ENCODE peak calls at places on chromosomes 4 and X, in four cellular contexts. J is HepG2, W is K562, I is GM12878. T is an unnamed sample.

GRCh38 chrX:72693477-72693876 is 20.6 kb downstream of the PHKA1 start:
- DNase-seq in J (no peak), W (no peak), I (no peak), T (no peak)

GRCh38 chr4:22532896-22533295 is 17.0 kb upstream of the ADGRA3 start:
- DNase-seq in J (no peak), W (no peak), I (no peak), T (no peak)

GRCh38 chr4:183342541-183343533 is 20.6 kb upstream of the CLDN24 start:
- DNase-seq in J (no peak), W (no peak), I (no peak), T (no peak)

GRCh38 chr4:83889802-83890201 is 353.9 kb downstream of the GPAT3 start:
- DNase-seq in J (no peak), W (no peak), I (no peak), T (peak; percentile 2)

GRCh38 chr4:159071178-159071968 is 31.5 kb upstream of the RAPGEF2 start:
- DNase-seq in J (peak; percentile 74), W (no peak), I (no peak), T (no peak)

GRCh38 chrX:107574711-107575110 is 53.6 kb upstream of the PRPS1 start:
- DNase-seq in J (no peak), W (no peak), I (no peak), T (no peak)

GRCh38 chr4:38678078-38678477 is 14.1 kb downstream of the KLF3 start:
- DNase-seq in J (no peak), W (no peak), I (no peak), T (no peak)

GRCh38 chrX:27186671-27187070 is 276.5 kb downstream of the PPP4R3C start:
- DNase-seq in J (peak; percentile 13), W (peak; percentile 37), I (peak; percentile 0), T (no peak)

GRCh38 chrX:153504445-153505016 is 9.8 kb downstream of the BGN start:
- DNase-seq in J (no peak), W (peak; percentile 11), I (no peak), T (no peak)

GRCh38 chrX:64456828-64457227 is 61.6 kb upstream of the MTMR8 start:
- DNase-seq in J (no peak), W (no peak), I (no peak), T (no peak)

GRCh38 chrX:115011428-115011827 is 6.0 kb downstream of the IL13RA2 start:
- DNase-seq in J (no peak), W (no peak), I (no peak), T (no peak)

GRCh38 chr4:34293459-34293858 is 1950.9 kb downstream of the ARAP2 start:
- DNase-seq in J (no peak), W (no peak), I (no peak), T (no peak)

GRCh38 chr4:76733380-76733779 is 164.6 kb downstream of the SOWAHB start:
- DNase-seq in J (no peak), W (no peak), I (no peak), T (no peak)

GRCh38 chr4:38034986-38035882 is 75.0 kb downstream of the PTTG2 start:
- DNase-seq in J (peak; percentile 66), W (peak; percentile 67), I (no peak), T (peak; percentile 35)

GRCh38 chrX:2679534-2680485 is 11.3 kb upstream of the CD99 start:
- DNase-seq in J (no peak), W (peak; percentile 41), I (no peak), T (no peak)

GRCh38 chr4:76984788-76985211 is 35.2 kb downstream of the SEPTIN11 start:
- DNase-seq in J (peak; percentile 64), W (no peak), I (no peak), T (no peak)

GRCh38 chrX:130594453-130594916 is 192.7 kb downstream of the RBMX2 start:
- DNase-seq in J (no peak), W (peak; percentile 85), I (no peak), T (no peak)

GRCh38 chr4:86653237-86653865 is 59.2 kb downstream of the PTPN13 start:
- DNase-seq in J (peak; percentile 3), W (peak; percentile 53), I (no peak), T (no peak)

GRCh38 chrX:154383359-154384283 is 4.5 kb downstream of the EMD start:
- DNase-seq in J (no peak), W (no peak), I (no peak), T (no peak)

GRCh38 chrX:16867947-16868346 is 2.2 kb downstream of the RBBP7 start:
- DNase-seq in J (peak; percentile 38), W (no peak), I (no peak), T (no peak)

GRCh38 chr4:8319061-8319460 is 49.5 kb downstream of the HTRA3 start:
- DNase-seq in J (no peak), W (no peak), I (no peak), T (no peak)

GRCh38 chrX:23292979-23293651 is 41.5 kb upstream of the PTCHD1 start:
- DNase-seq in J (no peak), W (no peak), I (no peak), T (no peak)

GRCh38 chrX:153829549-153829798 is 870 bp downstream of the PDZD4 start:
- DNase-seq in J (no peak), W (no peak), I (no peak), T (no peak)

GRCh38 chr4:173747537-173748257 is 217.7 kb upstream of the HAND2 start:
- DNase-seq in J (no peak), W (no peak), I (no peak), T (no peak)

GRCh38 chrX:150700107-150700506 is 6.9 kb downstream of the MTMR1 start:
- DNase-seq in J (no peak), W (no peak), I (no peak), T (no peak)

GRCh38 chr4:7806724-7807123 is 132.9 kb downstream of the AFAP1 start:
- DNase-seq in J (no peak), W (no peak), I (no peak), T (no peak)

GRCh38 chr4:110164251-110164650 is 34.2 kb downstream of the ELOVL6 start:
- DNase-seq in J (no peak), W (no peak), I (no peak), T (no peak)

GRCh38 chr4:38189445-38189844 is 229.2 kb downstream of the PTTG2 start:
- DNase-seq in J (peak; percentile 65), W (peak; percentile 67), I (no peak), T (peak; percentile 74)

GRCh38 chrX:133910539-133910938 is 74.9 kb downstream of the GPC3 start:
- DNase-seq in J (no peak), W (no peak), I (no peak), T (no peak)

GRCh38 chrX:110282922-110283321 is 35.0 kb downstream of the AMMECR1 start:
- DNase-seq in J (no peak), W (no peak), I (no peak), T (no peak)

GRCh38 chrX:77275392-77275791 is 171.8 kb upstream of the FGF16 start:
- DNase-seq in J (no peak), W (no peak), I (no peak), T (no peak)

GRCh38 chr4:56026596-56026995 is 77.9 kb downstream of the CEP135 start:
- DNase-seq in J (no peak), W (no peak), I (no peak), T (peak; percentile 12)

GRCh38 chr4:70721747-70722146 is at the start of gene RUFY3:
- DNase-seq in J (no peak), W (peak; percentile 30), I (no peak), T (no peak)

GRCh38 chr4:123116412-123116811 is 194.0 kb upstream of the NUDT6 start:
- DNase-seq in J (peak; percentile 37), W (no peak), I (no peak), T (no peak)

GRCh38 chrX:2677764-2678163 is 13.3 kb upstream of the CD99 start:
- DNase-seq in J (no peak), W (peak; percentile 71), I (no peak), T (peak; percentile 88)

GRCh38 chr4:117640836-117641235 is 393.4 kb upstream of the NDST3 start:
- DNase-seq in J (no peak), W (no peak), I (no peak), T (no peak)

GRCh38 chrX:123581586-123581985 is 151.3 kb downstream of the THOC2 start:
- DNase-seq in J (no peak), W (no peak), I (no peak), T (no peak)

GRCh38 chr4:60757986-60758385 is 442.1 kb upstream of the ADGRL3 start:
- DNase-seq in J (no peak), W (no peak), I (no peak), T (no peak)

GRCh38 chr4:169244210-169244609 is 26.5 kb downstream of the SH3RF1 start:
- DNase-seq in J (no peak), W (no peak), I (no peak), T (no peak)

GRCh38 chr4:113828712-113829111 is 67.2 kb upstream of the CAMK2D start:
- DNase-seq in J (no peak), W (no peak), I (no peak), T (no peak)

GRCh38 chrX:12349201-12349600 is 210.9 kb downstream of the FRMPD4 start:
- DNase-seq in J (no peak), W (peak; percentile 1), I (no peak), T (no peak)
- TF ChIP-seq CHD2 in J (no peak), W (no peak), I (no peak), T (no peak)

DNA sequence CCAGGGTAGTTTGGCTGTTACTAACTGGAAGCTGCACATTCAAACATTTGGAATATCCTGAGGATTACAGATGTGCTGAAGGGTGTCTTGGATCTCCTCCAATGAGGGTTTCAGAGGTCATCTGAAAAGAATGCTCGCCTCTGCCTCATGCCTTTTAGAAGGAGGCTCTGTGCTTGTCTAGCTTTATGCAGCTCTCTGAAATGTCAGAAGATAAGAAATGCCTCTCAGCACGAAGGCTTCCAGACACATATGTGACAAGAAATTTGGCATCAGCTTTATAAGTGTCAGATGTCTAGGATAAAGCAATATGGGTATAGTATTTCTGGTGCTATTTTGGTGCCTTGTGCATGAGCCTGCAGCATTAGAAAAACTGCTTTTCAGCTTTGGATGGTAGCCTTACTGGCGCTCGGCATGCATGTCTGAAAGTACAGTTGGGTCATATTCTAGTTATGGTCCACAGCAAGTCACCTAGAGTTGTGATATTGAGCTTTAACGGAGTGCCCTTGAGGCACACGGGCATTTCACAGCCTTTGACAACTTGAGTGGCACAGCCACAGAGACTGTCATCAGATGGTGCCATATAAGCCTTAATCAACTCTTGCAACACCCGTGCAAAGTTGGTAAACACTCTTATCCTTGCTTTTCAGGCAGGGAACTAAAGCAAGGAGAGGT is 70.8 kb upstream of the PGRMC2 start:
- DNase-seq in J (no peak), W (peak; percentile 30), I (no peak), T (no peak)
- TF ChIP-seq CHD2 in J (no peak), W (no peak), I (no peak), T (no peak)

GRCh38 chr4:102441978-102442890 is 58.9 kb upstream of the NFKB1 start:
- DNase-seq in J (peak; percentile 90), W (no peak), I (no peak), T (no peak)
- TF ChIP-seq CHD2 in J (no peak), W (no peak), I (no peak), T (no peak)

GRCh38 chr4:177220376-177220775 is 89.3 kb upstream of the NEIL3 start:
- DNase-seq in J (no peak), W (no peak), I (no peak), T (no peak)

DNA sequence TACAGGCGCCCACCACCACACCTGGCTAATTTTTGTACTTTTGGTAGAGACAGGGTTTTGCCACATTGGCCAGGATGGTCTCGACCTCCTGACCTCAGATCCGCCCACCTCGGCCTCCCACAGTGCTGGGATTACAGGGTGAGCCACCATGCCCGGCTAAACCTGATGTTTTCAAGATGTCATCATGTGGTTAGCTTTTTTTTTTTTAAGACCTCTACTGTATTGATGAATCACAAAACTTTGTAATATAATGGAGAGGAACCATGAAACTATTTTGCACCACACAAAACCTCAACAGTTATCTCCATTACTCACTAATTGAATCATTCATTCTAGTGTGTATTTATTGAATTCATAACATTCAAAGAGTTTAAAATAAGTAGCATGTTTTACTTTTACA is 94.7 kb upstream of the NEIL3 start:
- DNase-seq in J (no peak), W (no peak), I (no peak), T (no peak)
- TF ChIP-seq CHD2 in J (no peak), W (no peak), I (no peak), T (no peak)

GRCh38 chr4:36236159-36236558 is 8.2 kb downstream of the ARAP2 start:
- DNase-seq in J (no peak), W (no peak), I (no peak), T (no peak)
- TF ChIP-seq CHD2 in J (no peak), W (no peak), I (no peak), T (no peak)